ENCODE peak calls at places on chromosome 15, in seven cellular contexts. M is fibroblast of lung, K is GM23248, Q is HCT116, Z is PC-3, E is K562, C is neural progenitor cell. A is an unnamed sample.
A peak's percentile ranks its signal among the peaks of the same experiment; 100 is the strongest.

GRCh38 chr15:33746203-33746602 is 222.1 kb upstream of the CHRM5 start:
- DNase-seq in M (no peak), C (no peak), E (no peak), K (no peak), Z (no peak), Q (no peak), A (no peak)

GRCh38 chr15:60087561-60087960 is 83.5 kb downstream of the FOXB1 start:
- DNase-seq in Z (peak; percentile 60), K (peak; percentile 23), C (no peak), Q (no peak), M (no peak), E (no peak), A (no peak)

GRCh38 chr15:72306211-72306785 is 13.7 kb downstream of the CELF6 start:
- DNase-seq in Z (no peak), Q (no peak), C (peak; percentile 76), K (peak; percentile 48), M (peak; percentile 64), E (peak; percentile 23), A (peak; percentile 68)

GRCh38 chr15:70258369-70259029 is 160.8 kb upstream of the TLE3 start:
- DNase-seq in Q (no peak), K (peak; percentile 46), E (peak; percentile 15), Z (no peak), M (no peak), C (no peak), A (no peak)

GRCh38 chr15:52801748-52802085 is 11.6 kb upstream of the ONECUT1 start:
- DNase-seq in E (no peak), Q (no peak), M (no peak), C (peak; percentile 36), Z (no peak), K (no peak), A (no peak)

GRCh38 chr15:40776537-40777141 is 6.9 kb downstream of the C15orf62 start:
- DNase-seq in E (no peak), K (peak; percentile 96), M (peak; percentile 54), Q (no peak), C (no peak), Z (peak; percentile 93), A (no peak)

GRCh38 chr15:61422773-61423172 is 193.7 kb upstream of the RORA start:
- DNase-seq in Q (no peak), K (no peak), E (no peak), M (no peak), Z (no peak), C (no peak), A (no peak)

GRCh38 chr15:68258684-68259083 is 18.9 kb upstream of the FEM1B start:
- DNase-seq in E (no peak), M (no peak), Q (no peak), Z (no peak), C (no peak), K (peak; percentile 66), A (no peak)

GRCh38 chr15:89766357-89767311 is 9.5 kb upstream of the MESP2 start:
- DNase-seq in Q (no peak), M (no peak), K (no peak), E (no peak), Z (no peak), C (no peak), A (no peak)

GRCh38 chr15:40511472-40512133 is 40.8 kb downstream of the CHST14 start:
- DNase-seq in C (peak; percentile 73), M (peak; percentile 50), Z (peak; percentile 72), Q (no peak), E (peak; percentile 89), K (peak; percentile 76), A (no peak)

GRCh38 chr15:81146006-81146405 is 11.9 kb downstream of the CFAP161 start:
- DNase-seq in Z (no peak), M (peak; percentile 53), Q (no peak), E (no peak), K (peak; percentile 66), C (no peak), A (no peak)

GRCh38 chr15:25670025-25670554 is 193.0 kb downstream of the ATP10A start:
- DNase-seq in E (no peak), Q (no peak), C (peak; percentile 91), Z (no peak), K (peak; percentile 87), M (peak; percentile 53), A (no peak)

GRCh38 chr15:69873807-69874206 is 223.9 kb downstream of the TLE3 start:
- DNase-seq in C (no peak), E (no peak), K (no peak), Q (no peak), Z (no peak), M (no peak), A (no peak)

GRCh38 chr15:29695486-29696167 is 126.6 kb downstream of the TJP1 start:
- DNase-seq in C (peak; percentile 49), K (no peak), E (peak; percentile 50), M (no peak), Z (peak; percentile 34), Q (no peak), A (peak; percentile 43)

GRCh38 chr15:88018865-88019626 is 237.5 kb downstream of the NTRK3 start:
- DNase-seq in K (peak; percentile 59), E (no peak), Q (no peak), C (no peak), M (no peak), Z (no peak), A (no peak)

GRCh38 chr15:93477188-93477587 is 388.2 kb upstream of the RGMA start:
- DNase-seq in M (no peak), Z (no peak), E (no peak), K (no peak), C (peak; percentile 90), Q (no peak), A (no peak)

DNA sequence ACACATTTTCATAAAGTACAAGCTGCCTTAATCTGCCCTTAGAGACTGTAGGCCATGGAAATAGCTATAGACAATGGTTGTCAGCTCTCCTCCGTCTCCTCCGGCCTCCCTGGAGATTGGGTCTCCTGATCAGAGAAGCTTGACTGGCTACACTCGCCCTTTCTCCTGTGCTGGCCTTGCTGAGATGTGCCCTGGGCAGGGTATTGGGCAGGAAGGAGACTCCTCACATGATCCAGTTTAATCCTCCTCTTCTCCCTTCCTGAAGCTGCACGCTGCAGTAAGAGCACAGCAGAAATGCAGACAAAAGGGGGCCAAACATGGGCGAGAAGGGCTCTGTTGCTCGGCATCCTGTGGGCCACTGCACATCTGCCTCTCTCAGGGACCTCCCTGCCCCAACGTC is at the start of gene SLC24A5:
- DNase-seq in M (no peak), E (no peak), Q (no peak), K (no peak), Z (no peak), C (no peak), A (no peak)
- H3K9ac ChIP-seq in M (no peak within 1 kb of the TSS), E (no peak within 1 kb of the TSS), Q (no peak within 1 kb of the TSS), K (no peak within 1 kb of the TSS), Z (no peak within 1 kb of the TSS), C (no peak within 1 kb of the TSS), A (no peak within 1 kb of the TSS)

GRCh38 chr15:78993257-78993930 is 48.5 kb upstream of the CTSH start:
- DNase-seq in Q (no peak), Z (no peak), K (no peak), E (no peak), M (no peak), C (no peak), A (no peak)
- H3K27ac ChIP-seq in Q (no peak overlapping the region), Z (no peak overlapping the region), K (no peak overlapping the region), E (no peak overlapping the region), M (no peak overlapping the region), C (no peak overlapping the region), A (no peak overlapping the region)

GRCh38 chr15:78070049-78070698 is 7.3 kb downstream of the TBC1D2B start:
- DNase-seq in E (peak; percentile 40), M (no peak), K (no peak), C (no peak), Z (peak; percentile 45), Q (no peak), A (peak; percentile 60)

GRCh38 chr15:78069052-78069414 is 8.5 kb downstream of the TBC1D2B start:
- DNase-seq in K (no peak), Q (no peak), Z (no peak), E (no peak), C (no peak), M (no peak), A (no peak)

GRCh38 chr15:78067328-78068241 is 9.9 kb downstream of the TBC1D2B start:
- DNase-seq in C (no peak), Z (peak; percentile 44), Q (no peak), E (no peak), K (peak; percentile 31), M (no peak), A (peak; percentile 58)

GRCh38 chr15:78071378-78071777 is 6.1 kb downstream of the TBC1D2B start:
- DNase-seq in Q (no peak), E (no peak), M (no peak), K (no peak), Z (no peak), C (no peak), A (no peak)

GRCh38 chr15:78069630-78070029 is 7.9 kb downstream of the TBC1D2B start:
- DNase-seq in E (no peak), C (no peak), Z (no peak), K (no peak), Q (no peak), M (no peak), A (no peak)
- H4K20me1 ChIP-seq in E (peaks cover 8% of the 10 kb centered on the region), C (peaks cover 5% of the 10 kb centered on the region), Z (no peaks in the 10 kb centered on the region), K (no peaks in the 10 kb centered on the region), Q (no peaks in the 10 kb centered on the region), M (no peaks in the 10 kb centered on the region), A (peaks cover 3% of the 10 kb centered on the region)

GRCh38 chr15:101445109-101445508 is 44.4 kb downstream of the PCSK6 start:
- DNase-seq in Q (no peak), K (no peak), M (no peak), E (no peak), C (no peak), Z (no peak), A (no peak)

GRCh38 chr15:101447168-101447533 is 42.4 kb downstream of the PCSK6 start:
- DNase-seq in Q (no peak), Z (no peak), K (no peak), C (no peak), E (no peak), M (no peak), A (no peak)

GRCh38 chr15:101446527-101447167 is 42.9 kb downstream of the PCSK6 start:
- DNase-seq in Q (no peak), K (peak; percentile 30), C (no peak), Z (peak; percentile 19), M (no peak), E (peak; percentile 51), A (no peak)

GRCh38 chr15:101447561-101448071 is 41.9 kb downstream of the PCSK6 start:
- DNase-seq in M (no peak), Q (no peak), Z (no peak), K (no peak), C (no peak), E (no peak), A (no peak)

DNA sequence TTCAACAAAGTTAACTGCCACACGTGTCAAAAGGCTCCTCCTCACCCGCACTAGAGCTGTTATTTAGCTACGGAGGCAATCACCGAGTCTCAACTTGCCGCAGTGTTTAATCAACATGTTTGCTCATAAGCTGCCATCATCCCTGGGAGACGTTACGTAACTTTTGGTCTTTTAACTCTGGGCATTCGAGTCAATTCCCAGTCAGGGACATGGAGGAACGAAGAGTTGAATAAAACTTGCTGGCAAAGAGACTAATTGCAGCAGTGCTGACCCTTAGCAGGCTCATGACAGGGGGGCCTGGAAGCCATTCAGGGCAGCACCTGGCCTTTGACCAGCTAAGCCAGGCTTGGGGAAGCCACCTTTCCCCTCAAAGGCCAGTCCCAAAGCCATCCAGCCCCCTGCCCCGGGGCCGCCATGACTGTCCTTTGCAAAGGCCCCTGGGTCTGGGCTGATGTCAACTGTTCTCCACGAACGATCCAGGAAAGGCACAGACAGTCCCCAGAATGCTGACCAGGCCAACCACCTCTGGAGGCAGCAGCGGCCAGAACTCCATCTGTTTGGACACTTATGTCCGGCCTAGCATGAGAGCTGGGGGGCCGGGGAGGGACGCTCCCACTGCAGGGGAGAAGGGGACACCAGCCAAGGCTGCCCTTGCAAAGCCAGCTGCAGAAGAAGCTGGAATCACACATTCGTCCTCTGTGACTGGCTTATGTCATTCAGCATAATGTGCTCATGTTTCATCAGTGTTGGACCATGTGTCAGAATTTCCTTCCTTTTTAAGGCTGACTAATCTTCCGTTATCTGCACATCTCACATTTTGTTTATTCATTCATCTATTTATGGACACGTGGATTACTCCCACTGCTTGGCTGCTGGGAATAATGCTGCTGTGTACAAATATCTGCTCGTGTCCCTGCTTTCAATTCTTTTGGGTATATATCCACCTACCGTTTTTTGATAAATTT is 43.7 kb downstream of the PCSK6 start:
- DNase-seq in C (no peak), Z (peak; percentile 84), K (peak; percentile 86), E (peak; percentile 70), M (peak; percentile 18), Q (no peak), A (no peak)
- H3K9ac ChIP-seq in C (no peak overlapping the region), Z (no peak overlapping the region), K (no peak overlapping the region), E (peak overlapping the region; percentile 27), M (no peak overlapping the region), Q (no peak overlapping the region), A (no peak overlapping the region)